ENCODE peak calls at places on chromosomes 6 and 20, in ten cellular contexts. E, Y, D, X, A, U, G, J, F and W are unnamed samples.

GRCh38 chr6:158869010-158869603 is 49.9 kb upstream of the EZR start:
- DNase-seq in E (peak; percentile 60), Y (peak; percentile 89), D (no peak), X (no peak), A (peak; percentile 53), U (peak; percentile 86), G (no peak), J (peak; percentile 69), F (no peak), W (no peak)

GRCh38 chr6:45988635-45989034 is 27.0 kb downstream of the CLIC5 start:
- DNase-seq in E (no peak), Y (no peak), D (no peak), X (no peak), A (no peak), U (peak; percentile 24), G (no peak), J (no peak), F (no peak), W (no peak)

GRCh38 chr6:37602360-37602759 is 95.3 kb downstream of the MDGA1 start:
- DNase-seq in E (no peak), Y (no peak), D (no peak), X (no peak), A (no peak), U (no peak), G (no peak), J (no peak), F (no peak), W (no peak)

GRCh38 chr20:22523128-22523498 is 61.3 kb downstream of the FOXA2 start:
- DNase-seq in E (no peak), Y (no peak), D (no peak), X (no peak), A (no peak), U (no peak), G (no peak), J (no peak), F (no peak), W (no peak)

GRCh38 chr6:165920896-165921671 is 246.6 kb downstream of the TBXT start:
- DNase-seq in E (no peak), Y (no peak), D (no peak), X (no peak), A (no peak), U (no peak), G (no peak), J (no peak), F (no peak), W (no peak)

GRCh38 chr6:133348846-133349245 is 107.7 kb downstream of the EYA4 start:
- DNase-seq in E (no peak), Y (no peak), D (no peak), X (no peak), A (no peak), U (no peak), G (no peak), J (no peak), F (no peak), W (no peak)

GRCh38 chr6:20841806-20842205 is 307.5 kb downstream of the CDKAL1 start:
- DNase-seq in E (no peak), Y (no peak), D (no peak), X (no peak), A (no peak), U (no peak), G (no peak), J (no peak), F (no peak), W (no peak)

GRCh38 chr6:140537211-140537610 is 1162.8 kb upstream of the CITED2 start:
- DNase-seq in E (no peak), Y (no peak), D (no peak), X (no peak), A (no peak), U (no peak), G (no peak), J (no peak), F (no peak), W (no peak)

GRCh38 chr6:28446818-28447511 is 3.7 kb upstream of the ZSCAN23 start:
- DNase-seq in E (no peak), Y (no peak), D (no peak), X (no peak), A (no peak), U (peak; percentile 68), G (no peak), J (no peak), F (no peak), W (peak; percentile 8)

GRCh38 chr6:16505711-16506362 is 255.4 kb downstream of the ATXN1 start:
- DNase-seq in E (no peak), Y (no peak), D (peak; percentile 15), X (no peak), A (no peak), U (no peak), G (no peak), J (no peak), F (no peak), W (peak; percentile 16)

GRCh38 chr6:53794073-53794719 is 609 bp upstream of the LRRC1 start:
- DNase-seq in E (no peak), Y (peak; percentile 56), D (peak; percentile 86), X (peak; percentile 81), A (peak; percentile 17), U (peak; percentile 72), G (peak; percentile 74), J (peak; percentile 72), F (no peak), W (peak; percentile 85)

GRCh38 chr20:14445310-14445709 is 107.9 kb upstream of the FLRT3 start:
- DNase-seq in E (no peak), Y (no peak), D (no peak), X (no peak), A (no peak), U (no peak), G (no peak), J (no peak), F (no peak), W (peak; percentile 81)

DNA sequence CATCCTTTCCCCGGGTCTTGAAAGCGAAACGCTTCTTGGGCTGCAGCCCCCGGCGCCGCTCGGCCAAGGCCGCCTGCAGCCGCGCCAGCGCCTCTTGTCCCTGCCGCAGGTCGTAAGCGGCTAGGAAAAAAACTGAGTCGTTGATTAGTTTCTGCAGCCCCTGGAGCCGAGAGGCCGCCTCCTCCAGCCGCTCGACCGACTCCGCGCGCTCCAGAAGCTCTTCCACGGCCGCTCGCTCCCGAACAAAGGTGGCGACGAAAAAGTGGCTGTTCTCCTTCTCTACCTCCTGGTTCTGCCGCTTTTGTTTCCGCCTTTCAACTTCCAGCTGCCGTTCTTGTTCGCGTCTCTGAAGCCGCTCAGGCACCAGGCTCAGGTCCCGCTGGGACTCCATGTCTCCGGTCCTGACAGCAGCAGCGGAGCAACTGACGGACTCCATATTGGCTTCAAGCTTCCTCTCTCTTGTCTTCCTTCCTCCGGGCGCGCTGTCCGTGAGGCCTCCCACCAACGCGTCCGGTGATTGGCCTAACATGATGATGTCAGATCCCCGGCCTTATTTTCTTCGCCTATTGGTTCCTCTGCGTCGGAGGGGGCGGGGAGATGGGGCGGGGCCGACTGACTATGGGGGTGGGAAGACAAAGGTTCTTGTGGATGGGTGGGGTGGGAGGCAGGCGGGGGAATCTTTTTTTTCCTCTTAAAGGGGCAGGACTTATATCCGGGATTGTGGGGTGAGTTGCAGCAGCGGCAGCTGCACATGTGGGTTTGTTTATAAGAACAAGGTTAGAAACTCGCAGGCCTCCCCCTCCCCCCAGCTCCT is at the start of gene TBCC:
- DNase-seq in E (peak; percentile 98), Y (peak; percentile 95), D (peak; percentile 96), X (peak; percentile 99), A (peak; percentile 93), U (peak; percentile 99), G (peak; percentile 97), J (peak; percentile 99), F (peak; percentile 95), W (peak; percentile 98)
- TF ChIP-seq POLR2AphosphoS5 in E (peak; percentile 98), Y (peak; percentile 97), D (peak; percentile 99), X (peak; percentile 99), A (peak; percentile 98), U (peak; percentile 96), G (peak; percentile 99), J (peak; percentile 98), F (peak; percentile 96), W (peak; percentile 91)

GRCh38 chr20:35953411-35954199 is 697 bp downstream of the SCAND1 start:
- DNase-seq in E (peak; percentile 67), Y (no peak), D (peak; percentile 60), X (no peak), A (no peak), U (peak; percentile 57), G (peak; percentile 61), J (peak; percentile 8), F (peak; percentile 40), W (peak; percentile 72)
- TF ChIP-seq POLR2AphosphoS5 in E (no peak), Y (no peak), D (no peak), X (no peak), A (no peak), U (no peak), G (no peak), J (no peak), F (no peak), W (no peak)

GRCh38 chr6:31729515-31729978 is 448 bp upstream of the DDAH2 start:
- DNase-seq in E (peak; percentile 91), Y (peak; percentile 70), D (peak; percentile 97), X (peak; percentile 86), A (peak; percentile 35), U (peak; percentile 98), G (peak; percentile 92), J (peak; percentile 88), F (peak; percentile 70), W (peak; percentile 90)
- TF ChIP-seq POLR2AphosphoS5 in E (no peak), Y (peak; percentile 73), D (peak; percentile 94), X (no peak), A (no peak), U (no peak), G (peak; percentile 76), J (peak; percentile 81), F (no peak), W (no peak)

GRCh38 chr6:169664227-169664626 is 37.6 kb downstream of the WDR27 start:
- DNase-seq in E (no peak), Y (no peak), D (no peak), X (no peak), A (no peak), U (no peak), G (no peak), J (no peak), F (no peak), W (no peak)

GRCh38 chr6:169665289-169665688 is 36.5 kb downstream of the WDR27 start:
- DNase-seq in E (no peak), Y (no peak), D (no peak), X (no peak), A (no peak), U (no peak), G (no peak), J (no peak), F (no peak), W (no peak)

GRCh38 chr6:169666441-169666840 is 35.4 kb downstream of the WDR27 start:
- DNase-seq in E (no peak), Y (no peak), D (no peak), X (no peak), A (no peak), U (no peak), G (no peak), J (no peak), F (no peak), W (no peak)

GRCh38 chr6:169661357-169661756 is 40.5 kb downstream of the WDR27 start:
- DNase-seq in E (no peak), Y (no peak), D (no peak), X (no peak), A (no peak), U (no peak), G (no peak), J (no peak), F (no peak), W (no peak)

DNA sequence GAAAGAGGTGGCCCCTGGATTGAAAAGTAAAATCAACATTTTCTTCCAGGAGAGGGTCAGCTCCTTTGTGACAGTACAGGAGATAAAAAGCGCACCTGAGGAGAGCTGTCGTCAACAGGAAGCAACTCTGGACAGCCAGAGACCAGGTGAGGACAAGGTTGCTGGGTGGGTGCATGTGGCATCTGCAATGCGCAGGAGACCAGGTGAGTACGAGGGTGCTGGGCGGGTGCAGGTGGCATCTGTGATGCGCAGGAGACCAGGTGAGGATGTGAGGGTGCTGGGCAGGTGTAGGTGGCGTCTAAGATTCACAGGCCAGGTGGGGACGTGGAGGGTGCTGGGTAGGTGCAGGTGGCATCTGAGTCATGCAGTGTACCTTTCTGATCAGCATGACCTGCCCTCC is 38.4 kb downstream of the WDR27 start:
- DNase-seq in E (no peak), Y (no peak), D (no peak), X (no peak), A (no peak), U (no peak), G (no peak), J (no peak), F (no peak), W (no peak)
- TF ChIP-seq POLR2AphosphoS5 in E (no peak), Y (no peak), D (no peak), X (no peak), A (no peak), U (no peak), G (no peak), J (no peak), F (no peak), W (no peak)